ENCODE peak calls at places on chromosomes 16 and 17, in four cellular contexts. H is upper lobe of left lung, D is transverse colon, X is sigmoid colon. S is an unnamed sample.

GRCh38 chr17:76498886-76499667 is 2.1 kb downstream of the RHBDF2 start:
- DNase-seq in H (no peak), D (no peak), X (no peak), S (no peak)

GRCh38 chr17:45640141-45640850 is 143.8 kb upstream of the CRHR1 start:
- DNase-seq in H (peak; percentile 61), D (peak; percentile 68), X (peak; percentile 73), S (peak; percentile 52)

GRCh38 chr17:19753661-19754463 is 5.8 kb upstream of the ALDH3A1 start:
- DNase-seq in H (peak; percentile 72), D (peak; percentile 64), X (peak; percentile 61), S (peak; percentile 73)

GRCh38 chr17:36942031-36942599 is 4.8 kb downstream of the LHX1 start:
- DNase-seq in H (no peak), D (no peak), X (no peak), S (no peak)

GRCh38 chr17:4130715-4131114 is 12.1 kb downstream of the ZZEF1 start:
- DNase-seq in H (peak; percentile 44), D (peak; percentile 53), X (peak; percentile 64), S (no peak)

GRCh38 chr16:47511882-47512281 is 50.8 kb downstream of the PHKB start:
- DNase-seq in H (no peak), D (no peak), X (no peak), S (no peak)

GRCh38 chr16:400061-400540 is 1.6 kb upstream of the DECR2 start:
- DNase-seq in H (no peak), D (no peak), X (no peak), S (no peak)

GRCh38 chr17:4135489-4135888 is 7.3 kb downstream of the ZZEF1 start:
- DNase-seq in H (no peak), D (no peak), X (no peak), S (no peak)

GRCh38 chr16:84303023-84303422 is 8.3 kb downstream of the WFDC1 start:
- DNase-seq in H (no peak), D (peak; percentile 29), X (peak; percentile 90), S (no peak)

GRCh38 chr16:65697516-65697915 is 575.7 kb upstream of the CDH11 start:
- DNase-seq in H (no peak), D (no peak), X (no peak), S (no peak)

GRCh38 chr17:69222707-69223106 is 5.9 kb downstream of the ABCA10 start:
- DNase-seq in H (no peak), D (no peak), X (no peak), S (no peak)

GRCh38 chr16:70715113-70715711 is 29.4 kb upstream of the MTSS2 start:
- DNase-seq in H (peak; percentile 66), D (peak; percentile 70), X (peak; percentile 98), S (peak; percentile 84)

GRCh38 chr16:56332464-56333079 is 92.8 kb downstream of the AMFR start:
- DNase-seq in H (peak; percentile 39), D (peak; percentile 67), X (no peak), S (no peak)

GRCh38 chr17:2075336-2076056 is 20.6 kb downstream of the HIC1 start:
- DNase-seq in H (no peak), D (no peak), X (peak; percentile 77), S (no peak)

GRCh38 chr17:13160281-13160680 is 142.5 kb upstream of the ELAC2 start:
- DNase-seq in H (no peak), D (no peak), X (no peak), S (no peak)

GRCh38 chr17:2076461-2076984 is 21.6 kb downstream of the HIC1 start:
- DNase-seq in H (no peak), D (no peak), X (no peak), S (no peak)

GRCh38 chr17:57293077-57293476 is 36.8 kb downstream of the MSI2 start:
- DNase-seq in H (no peak), D (no peak), X (no peak), S (peak; percentile 81)
- TF ChIP-seq POLR2AphosphoS5 in H (no peak), D (no peak), X (no peak), S (peak; percentile 76)

GRCh38 chr17:63956296-63956920 is 16.3 kb downstream of the SCN4A start:
- DNase-seq in H (no peak), D (no peak), X (no peak), S (no peak)
- H3K27ac ChIP-seq in H (no peak overlapping the region), D (no peak overlapping the region), X (no peak overlapping the region), S (no peak overlapping the region)

GRCh38 chr16:11992008-11992584 is 15.6 kb downstream of the SNX29 start:
- DNase-seq in H (no peak), D (no peak), X (no peak), S (no peak)

GRCh38 chr16:11992594-11993524 is 16.3 kb downstream of the SNX29 start:
- DNase-seq in H (no peak), D (no peak), X (no peak), S (no peak)

GRCh38 chr16:11990672-11991390 is 14.3 kb downstream of the SNX29 start:
- DNase-seq in H (no peak), D (no peak), X (no peak), S (no peak)

GRCh38 chr16:11996433-11997174 is 20.1 kb downstream of the SNX29 start:
- DNase-seq in H (no peak), D (no peak), X (no peak), S (no peak)

DNA sequence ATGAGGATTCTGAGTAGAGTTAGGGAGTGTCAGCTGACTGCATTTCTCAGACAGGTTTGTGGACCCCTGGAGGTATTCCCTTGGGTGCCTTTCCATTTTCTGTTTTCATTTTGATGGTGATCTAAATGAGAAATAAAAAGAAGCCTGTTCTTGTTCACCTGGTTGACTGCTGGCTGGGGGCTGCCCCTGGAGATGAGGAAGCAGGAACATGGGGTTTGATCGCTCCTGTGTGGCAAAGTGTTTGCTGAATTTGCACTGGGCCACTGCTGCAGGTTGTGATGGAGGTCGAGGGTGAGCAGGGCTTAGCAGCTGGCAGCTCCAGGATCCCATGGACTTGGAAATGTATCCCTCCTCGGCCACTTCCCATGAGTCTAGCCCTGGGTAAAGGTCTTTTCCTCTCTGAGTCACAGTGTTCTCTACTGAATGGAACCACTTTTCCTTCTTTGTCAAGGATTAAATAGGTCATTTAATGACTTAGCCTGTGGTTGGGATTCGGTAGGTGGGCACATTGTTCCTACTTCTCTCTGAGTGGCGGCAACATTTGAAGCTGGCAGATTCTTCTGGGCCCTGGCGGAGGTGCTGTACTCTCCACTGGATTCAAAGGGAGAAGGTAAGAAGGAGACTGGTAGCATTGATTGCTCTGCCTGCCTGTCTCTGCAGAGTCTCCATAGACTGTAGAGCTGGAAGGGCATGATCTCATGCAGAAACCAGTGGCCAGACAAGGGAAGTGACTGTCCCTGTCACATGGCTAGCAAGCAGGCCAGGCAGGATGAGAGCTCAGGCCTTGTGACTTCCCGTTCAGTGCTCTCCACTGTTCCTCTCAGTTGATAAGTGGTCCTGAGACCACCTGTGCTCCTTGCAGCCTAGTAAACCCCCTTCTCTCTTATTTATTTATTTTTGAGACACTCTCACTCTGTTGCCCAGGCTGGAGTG is 17.9 kb downstream of the SNX29 start:
- DNase-seq in H (peak; percentile 73), D (peak; percentile 19), X (peak; percentile 68), S (no peak)
- TF ChIP-seq POLR2A in H (no peak), D (no peak), X (no peak), S (no peak)

DNA sequence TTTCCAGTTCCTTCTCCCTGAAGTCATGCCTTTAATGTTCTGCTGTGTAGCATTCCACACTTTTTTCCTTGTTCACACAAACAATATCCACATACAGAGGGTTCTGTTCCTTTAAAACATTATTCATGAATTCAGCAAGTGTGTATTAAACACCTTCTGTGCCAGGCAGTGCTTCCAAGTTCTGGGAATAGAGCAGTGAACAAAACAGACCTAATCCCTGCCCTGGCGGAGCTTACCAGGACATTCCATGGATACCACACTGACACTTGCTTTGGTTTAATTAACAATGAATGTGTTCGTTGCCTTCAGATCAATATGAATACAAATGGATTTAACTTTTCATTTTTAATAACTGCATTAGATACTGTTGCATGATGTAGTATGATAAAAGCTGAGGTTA is 57.9 kb upstream of the CLEC19A start:
- DNase-seq in H (no peak), D (no peak), X (no peak), S (no peak)
- TF ChIP-seq POLR2AphosphoS5 in H (no peak), D (no peak), X (no peak), S (no peak)

GRCh38 chr16:77288222-77288621 is 89.0 kb downstream of the SYCE1L start:
- DNase-seq in H (no peak), D (no peak), X (no peak), S (no peak)
- H3K27ac ChIP-seq in H (no peak overlapping the region), D (no peak overlapping the region), X (no peak overlapping the region), S (no peak overlapping the region)

S was measured in prostate gland.